ENCODE peak calls at places on chromosomes 13 and 19, in four cellular contexts. H is glutamatergic neuron; J is stimulated activated CD4-positive, alpha-beta T cell treated with anti-CD3 and anti-CD28 coated beads, Interleukin-15, amount 100 ng/mL, for 1 hour; Y is thoracic aorta. P is an unnamed sample.
A peak's percentile ranks its signal among the peaks of the same experiment; 100 is the strongest.

GRCh38 chr13:94249512-94249911 is 230.0 kb downstream of the DCT start:
- DNase-seq in Y (no peak), H (no peak), J (no peak), P (no peak)

GRCh38 chr19:49085868-49086232 is 599 bp downstream of the SNRNP70 start:
- DNase-seq in J (no peak), H (no peak), Y (no peak), P (no peak)

GRCh38 chr19:46840157-46840942 is 10.3 kb downstream of the AP2S1 start:
- DNase-seq in H (peak; percentile 67), Y (no peak), J (peak; percentile 27), P (peak; percentile 61)

GRCh38 chr19:7428651-7429113 is 60.2 kb downstream of the PEX11G start:
- DNase-seq in J (no peak), Y (no peak), H (no peak), P (no peak)

GRCh38 chr13:67651908-67652307 is 421.8 kb upstream of the PCDH9 start:
- DNase-seq in Y (no peak), H (no peak), J (no peak), P (no peak)

GRCh38 chr19:47446534-47447469 is 24.9 kb downstream of the SLC8A2 start:
- DNase-seq in H (peak; percentile 79), J (no peak), Y (no peak), P (peak; percentile 62)

GRCh38 chr19:44141191-44142013 is at the start of gene ZNF234:
- DNase-seq in J (peak; percentile 52), H (peak; percentile 75), Y (peak; percentile 44), P (peak; percentile 77)

GRCh38 chr19:35613574-35613973 is 1.0 kb downstream of the HAUS5 start:
- DNase-seq in H (no peak), J (no peak), Y (no peak), P (no peak)

GRCh38 chr13:71751074-71751473 is 115.9 kb downstream of the DACH1 start:
- DNase-seq in H (no peak), J (no peak), Y (no peak), P (no peak)

GRCh38 chr13:98532254-98532653 is 44.7 kb downstream of the STK24 start:
- DNase-seq in Y (no peak), H (no peak), J (no peak), P (no peak)

GRCh38 chr13:104571161-104571889 is 1505.1 kb upstream of the SLC10A2 start:
- DNase-seq in J (no peak), H (peak; percentile 66), Y (peak; percentile 57), P (peak; percentile 60)

GRCh38 chr19:6730153-6730804 is 7.1 kb downstream of the GPR108 start:
- DNase-seq in J (peak; percentile 32), H (peak; percentile 40), Y (no peak), P (peak; percentile 81)

GRCh38 chr19:18317998-18318800 is 4.7 kb downstream of the LSM4 start:
- DNase-seq in H (no peak), J (no peak), Y (no peak), P (no peak)

GRCh38 chr19:38537071-38537847 is 80.5 kb downstream of the MAP4K1 start:
- DNase-seq in J (no peak), Y (no peak), H (no peak), P (no peak)

GRCh38 chr13:80979035-80979641 is 638.2 kb upstream of the SPRY2 start:
- DNase-seq in J (no peak), H (peak; percentile 40), Y (no peak), P (peak; percentile 39)